ENCODE peak calls at places on chromosomes 2 and 18, in six cellular contexts. N, M, H, V, B and J are unnamed samples.

GRCh38 chr2:73714091-73714490 is 23.1 kb downstream of the TPRKB start:
- DNase-seq in H (no peak), N (no peak), B (no peak), V (no peak), M (no peak), J (no peak)

GRCh38 chr2:181357979-181358378 is 99.2 kb upstream of the ITGA4 start:
- DNase-seq in M (no peak), H (no peak), V (no peak), N (no peak), B (no peak), J (no peak)

GRCh38 chr2:235567842-235568241 is 74.0 kb downstream of the AGAP1 start:
- DNase-seq in N (no peak), B (no peak), V (no peak), M (peak), H (no peak), J (no peak)

GRCh38 chr2:123101434-123101833 is 923.7 kb upstream of the CNTNAP5 start:
- DNase-seq in N (no peak), V (no peak), B (no peak), M (no peak), H (no peak), J (no peak)

GRCh38 chr2:27255660-27256059 is 7.2 kb downstream of the SLC30A3 start:
- DNase-seq in V (no peak), M (peak), H (no peak), B (no peak), N (no peak), J (peak)

GRCh38 chr2:20188851-20189250 is 36.1 kb downstream of the SDC1 start:
- DNase-seq in M (no peak), V (no peak), H (no peak), N (no peak), B (no peak), J (no peak)

GRCh38 chr2:68333009-68333408 is 13.3 kb upstream of the CNRIP1 start:
- DNase-seq in B (no peak), V (no peak), N (no peak), H (no peak), M (no peak), J (no peak)

GRCh38 chr2:196316050-196316430 is 144.7 kb upstream of the STK17B start:
- DNase-seq in N (no peak), H (no peak), V (no peak), B (no peak), M (peak), J (no peak)

GRCh38 chr18:48728204-48728833 is 189.5 kb downstream of the CTIF start:
- DNase-seq in V (peak), M (peak), B (peak), N (no peak), H (no peak), J (peak)

GRCh38 chr2:239780236-239780997 is 244.7 kb downstream of the NDUFA10 start:
- DNase-seq in B (no peak), V (no peak), H (no peak), M (no peak), N (peak), J (no peak)

GRCh38 chr2:79260848-79261247 is 101.3 kb upstream of the REG3A start:
- DNase-seq in M (no peak), N (no peak), V (no peak), B (no peak), H (no peak), J (no peak)
- H3K4me3 ChIP-seq in M (no peak), N (no peak), V (no peak), B (no peak), H (no peak), J (no peak)

DNA sequence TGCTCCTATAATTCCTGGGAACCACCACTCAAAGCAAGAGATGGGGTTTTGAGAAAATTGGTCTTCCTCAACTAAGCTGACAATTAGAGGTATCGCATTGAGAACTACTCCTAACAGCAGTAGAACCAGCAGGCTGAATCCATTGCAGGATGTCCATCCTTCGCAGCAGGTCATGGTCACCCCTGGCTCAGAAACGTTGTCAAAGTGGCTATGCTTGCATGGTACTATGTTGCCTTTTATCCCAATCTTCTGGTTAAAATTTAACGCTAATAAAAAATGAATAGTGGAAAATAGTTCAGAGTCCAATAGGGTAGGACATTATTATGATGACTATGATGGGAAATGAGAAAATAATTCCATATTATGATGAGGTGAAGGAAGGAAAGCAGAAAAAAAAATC is at the start of gene TM4SF20:
- DNase-seq in H (no peak), M (no peak), N (no peak), B (no peak), V (no peak), J (no peak)
- H3K4me3 ChIP-seq in H (peak), M (no peak), N (no peak), B (no peak), V (no peak), J (no peak)

DNA sequence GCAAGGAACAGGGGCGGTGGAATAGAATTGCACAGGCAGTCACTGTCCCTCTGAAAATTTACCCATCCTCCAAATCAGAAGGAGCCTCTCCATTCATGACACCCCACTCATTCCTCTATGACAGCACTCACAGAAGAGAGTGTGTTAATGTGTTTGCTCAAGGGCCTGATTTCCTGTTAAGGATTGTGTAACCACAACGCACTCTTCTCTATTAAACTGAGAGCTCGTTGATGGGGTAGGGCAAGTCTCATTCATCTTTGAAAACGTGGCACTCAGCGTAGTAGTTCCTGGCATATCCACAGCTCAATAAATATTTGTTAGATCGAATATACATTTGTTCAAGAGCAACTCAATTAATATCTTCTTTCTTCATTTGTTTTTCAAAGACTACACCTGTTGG is 106.4 kb downstream of the VAPA start:
- DNase-seq in N (no peak), H (no peak), B (no peak), M (peak), V (no peak), J (no peak)
- H3K4me3 ChIP-seq in N (no peak), H (no peak), B (no peak), M (no peak), V (no peak), J (no peak)

DNA sequence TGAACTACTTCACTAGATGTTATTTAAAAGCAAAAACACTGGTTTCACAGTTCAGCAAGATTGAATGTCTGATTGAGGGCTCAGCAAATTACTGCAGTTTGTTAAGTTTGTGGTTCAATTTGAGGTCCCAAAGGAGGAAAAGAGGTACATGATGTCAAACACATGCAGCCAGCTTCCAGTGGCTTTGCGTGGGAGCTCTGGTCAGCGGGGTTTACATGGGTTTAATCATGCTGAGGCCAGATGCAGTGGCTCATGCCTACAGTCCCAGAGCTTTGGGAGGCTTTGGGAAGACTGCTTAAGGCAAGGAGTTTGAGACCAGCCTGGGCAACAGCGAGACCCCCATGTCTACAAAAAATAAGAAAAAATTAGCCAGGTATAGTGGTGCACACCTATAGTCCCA is 111.5 kb downstream of the MAPK4 start:
- DNase-seq in H (no peak), V (no peak), M (no peak), B (no peak), N (no peak), J (no peak)
- H3K4me3 ChIP-seq in H (no peak), V (no peak), M (no peak), B (no peak), N (no peak), J (no peak)

GRCh38 chr2:12315224-12315623 is 401.5 kb upstream of the TRIB2 start:
- DNase-seq in H (no peak), V (no peak), B (no peak), M (no peak), N (no peak), J (no peak)

GRCh38 chr2:12314119-12314735 is 402.5 kb upstream of the TRIB2 start:
- DNase-seq in M (no peak), H (no peak), B (no peak), N (no peak), V (no peak), J (no peak)

GRCh38 chr2:12316464-12316863 is 400.3 kb upstream of the TRIB2 start:
- DNase-seq in H (no peak), B (no peak), M (no peak), V (no peak), N (no peak), J (no peak)

GRCh38 chr2:12310399-12310798 is 406.3 kb upstream of the TRIB2 start:
- DNase-seq in V (no peak), H (no peak), N (no peak), B (no peak), M (no peak), J (no peak)

GRCh38 chr2:12313445-12314118 is 403.2 kb upstream of the TRIB2 start:
- DNase-seq in B (no peak), M (peak), V (no peak), N (no peak), H (no peak), J (no peak)
- H3K4me3 ChIP-seq in B (no peak), M (no peak), V (no peak), N (no peak), H (no peak), J (no peak)

GRCh38 chr2:47172922-47173695 is 18.0 kb upstream of the STPG4 start:
- DNase-seq in M (peak), V (no peak), N (no peak), B (no peak), H (no peak), J (no peak)
- H3K4me3 ChIP-seq in M (peak), V (no peak), N (peak), B (no peak), H (no peak), J (peak)

GRCh38 chr2:12107849-12108420 is 361.5 kb downstream of the LPIN1 start:
- DNase-seq in V (no peak), M (no peak), B (no peak), H (no peak), N (no peak), J (no peak)
- H3K4me3 ChIP-seq in V (no peak), M (no peak), B (no peak), H (no peak), N (no peak), J (no peak)

GRCh38 chr2:238524584-238524983 is 97.9 kb downstream of the ASB1 start:
- DNase-seq in H (no peak), M (no peak), N (no peak), B (no peak), V (no peak), J (no peak)
- H3K4me3 ChIP-seq in H (no peak), M (no peak), N (no peak), B (no peak), V (no peak), J (no peak)

DNA sequence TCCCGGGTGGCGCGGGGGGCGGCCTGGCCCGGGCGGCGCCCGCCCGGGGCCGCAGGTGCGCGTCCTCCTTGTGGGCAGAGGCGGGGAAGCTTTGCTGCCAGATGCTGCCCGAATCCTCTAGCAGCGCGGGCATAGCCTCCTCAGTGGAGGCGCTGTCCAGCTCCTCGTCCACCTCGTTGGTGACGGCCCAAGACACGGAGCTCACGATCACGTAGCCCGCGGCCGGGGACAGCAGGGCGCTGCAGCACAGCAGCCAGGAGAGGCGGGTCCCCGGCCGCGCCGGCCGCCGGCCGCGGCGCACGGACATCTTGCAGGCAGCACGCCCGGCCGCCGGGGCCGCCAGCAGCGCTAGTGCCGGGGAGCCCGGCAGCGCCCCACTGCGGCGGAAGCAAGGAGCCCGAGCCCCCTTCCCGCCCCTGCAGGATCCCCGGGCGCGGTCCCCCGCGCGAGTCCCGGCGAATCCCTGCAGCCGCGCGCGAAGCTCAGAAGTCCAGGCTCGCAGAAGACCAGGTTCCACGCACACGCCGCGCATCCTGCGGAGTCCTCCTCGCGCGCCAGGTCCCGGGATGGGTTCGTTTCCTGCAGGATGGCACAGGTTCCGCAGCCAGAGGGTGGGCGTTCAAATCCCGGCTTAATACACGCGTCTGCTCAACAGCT is at the start of gene CREG2:
- DNase-seq in M (peak), B (peak), H (peak), V (peak), N (no peak), J (no peak)
- H3K4me3 ChIP-seq in M (peak), B (no peak), H (peak), V (peak), N (peak), J (peak)